ENCODE peak calls at places on chromosomes 12 and 14, in five cellular contexts. H, P, Q, T and Z are unnamed samples.
A peak's percentile ranks its signal among the peaks of the same experiment; 100 is the strongest.

GRCh38 chr12:86234309-86234708 is 21.9 kb downstream of the MGAT4C start:
- DNase-seq in P (no peak), Q (peak; percentile 26), T (no peak), H (no peak), Z (no peak)

GRCh38 chr12:58575281-58575680 is 345.0 kb downstream of the LRIG3 start:
- DNase-seq in Q (peak; percentile 63), T (no peak), P (peak; percentile 34), H (peak; percentile 95), Z (no peak)

GRCh38 chr12:66132408-66132807 is 1.9 kb upstream of the LLPH start:
- DNase-seq in H (peak; percentile 35), Q (peak; percentile 89), T (no peak), P (peak; percentile 39), Z (no peak)

GRCh38 chr12:66236969-66237368 is 48.0 kb downstream of the IRAK3 start:
- DNase-seq in Q (no peak), H (no peak), P (no peak), T (no peak), Z (no peak)

GRCh38 chr14:32449640-32450039 is 120.5 kb downstream of the AKAP6 start:
- DNase-seq in Q (no peak), H (no peak), P (no peak), T (no peak), Z (no peak)

GRCh38 chr12:131000000-131000486 is 46.3 kb downstream of the ADGRD1 start:
- DNase-seq in H (no peak), T (no peak), Q (no peak), P (no peak), Z (no peak)

GRCh38 chr12:97552410-97553050 is 89.9 kb downstream of the RMST start:
- DNase-seq in Q (peak; percentile 26), H (no peak), P (no peak), T (no peak), Z (no peak)

GRCh38 chr12:32522322-32523221 is 123.2 kb downstream of the FGD4 start:
- DNase-seq in Q (no peak), T (no peak), H (no peak), P (no peak), Z (no peak)

GRCh38 chr12:127450822-127451221 is 816.1 kb upstream of the TMEM132C start:
- DNase-seq in Q (no peak), T (no peak), P (no peak), H (peak; percentile 3), Z (no peak)

GRCh38 chr14:94679941-94680340 is 67.8 kb downstream of the SERPINA3 start:
- DNase-seq in T (no peak), P (no peak), H (no peak), Q (no peak), Z (no peak)

GRCh38 chr12:122126713-122127597 is 47.1 kb downstream of the IL31 start:
- DNase-seq in T (no peak), H (no peak), P (peak; percentile 46), Q (no peak), Z (no peak)

GRCh38 chr12:29043069-29043468 is 106.0 kb upstream of the FAR2 start:
- DNase-seq in T (no peak), P (peak; percentile 96), H (peak; percentile 52), Q (peak; percentile 23), Z (no peak)
- H3K4me3 ChIP-seq in T (no peak overlapping the region), P (no peak overlapping the region), H (no peak overlapping the region), Q (no peak overlapping the region), Z (no peak overlapping the region)

GRCh38 chr14:22819191-22819988 is 4.2 kb upstream of the SLC7A7 start:
- DNase-seq in Q (peak; percentile 97), P (peak; percentile 33), T (no peak), H (peak; percentile 85), Z (no peak)

GRCh38 chr14:22822017-22822618 is 6.9 kb upstream of the SLC7A7 start:
- DNase-seq in T (no peak), Q (no peak), P (no peak), H (no peak), Z (no peak)

GRCh38 chr14:22822619-22823551 is 6.8 kb upstream of the MRPL52 start:
- DNase-seq in T (peak; percentile 81), Q (peak; percentile 89), P (peak; percentile 89), H (peak; percentile 91), Z (peak; percentile 65)

GRCh38 chr14:22821193-22822016 is 6.2 kb upstream of the SLC7A7 start:
- DNase-seq in T (no peak), Q (peak; percentile 78), H (no peak), P (no peak), Z (no peak)

DNA sequence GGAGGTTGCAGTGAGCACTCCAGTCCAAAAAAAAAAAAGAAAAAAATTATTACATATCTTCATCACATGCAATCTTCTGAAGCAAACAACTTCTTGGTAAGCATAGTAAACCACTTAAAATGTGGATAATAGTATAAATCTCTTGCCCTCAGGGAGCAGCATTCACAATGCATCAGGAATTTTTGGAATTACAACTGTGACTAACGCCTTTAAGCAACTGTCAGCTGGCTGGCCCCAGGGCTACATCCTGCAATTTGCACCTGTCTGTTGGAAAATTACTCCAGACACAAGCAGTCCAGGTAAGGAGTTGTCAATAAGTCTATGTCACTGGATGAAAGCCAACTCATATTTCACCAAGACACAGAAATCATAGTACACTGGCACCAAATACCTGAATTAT is 5.5 kb upstream of the SLC7A7 start:
- DNase-seq in H (no peak), T (no peak), Q (peak; percentile 40), P (peak; percentile 75), Z (no peak)
- H3K27ac ChIP-seq in H (no peak overlapping the region), T (no peak overlapping the region), Q (peak overlapping the region; percentile 63), P (no peak overlapping the region), Z (no peak overlapping the region)

DNA sequence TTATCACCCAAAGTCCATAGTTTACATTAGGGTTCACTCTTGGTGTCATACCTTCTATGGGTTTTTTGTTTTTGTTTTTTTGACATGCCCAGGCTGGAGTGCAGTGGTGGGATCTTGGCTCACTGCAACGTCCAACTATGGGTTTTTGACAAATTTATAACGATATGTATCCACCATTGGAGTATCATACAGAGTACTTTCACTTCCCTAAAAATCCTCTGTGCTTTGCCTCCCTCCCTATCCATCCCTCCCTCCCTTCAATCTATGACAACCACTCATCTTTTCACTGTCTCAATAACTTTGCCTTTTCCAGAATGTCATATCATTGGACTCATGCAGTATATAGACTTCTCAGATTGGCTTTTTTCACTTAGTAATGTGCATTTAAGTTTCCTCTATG is 139.0 kb upstream of the CCDC198 start:
- DNase-seq in T (no peak), H (no peak), P (no peak), Q (no peak), Z (no peak)
- H3K36me3 ChIP-seq in T (no peaks in the 10 kb centered on the region), H (no peaks in the 10 kb centered on the region), P (no peaks in the 10 kb centered on the region), Q (no peaks in the 10 kb centered on the region), Z (no peaks in the 10 kb centered on the region)

GRCh38 chr12:48010366-48010970 is 6.2 kb upstream of the COL2A1 start:
- DNase-seq in P (no peak), T (no peak), H (no peak), Q (no peak), Z (no peak)
- H3K4me3 ChIP-seq in P (no peak overlapping the region), T (no peak overlapping the region), H (no peak overlapping the region), Q (no peak overlapping the region), Z (no peak overlapping the region)

GRCh38 chr12:1519642-1520041 is 74.7 kb downstream of the FBXL14 start:
- DNase-seq in Q (no peak), P (no peak), H (no peak), T (no peak), Z (no peak)
- H3K27ac ChIP-seq in Q (peak overlapping the region; percentile 24), P (peak overlapping the region; percentile 31), H (no peak overlapping the region), T (no peak overlapping the region), Z (no peak overlapping the region)

GRCh38 chr12:103955811-103956514 is 9.7 kb upstream of the TDG start:
- DNase-seq in Q (peak; percentile 26), T (no peak), P (no peak), H (no peak), Z (no peak)
- H3K36me3 ChIP-seq in Q (peaks cover 38% of the 10 kb centered on the region), T (peaks cover 6% of the 10 kb centered on the region), P (peaks cover 31% of the 10 kb centered on the region), H (peaks cover 6% of the 10 kb centered on the region), Z (peaks cover 20% of the 10 kb centered on the region)

GRCh38 chr12:52010692-52011601 is 4.2 kb downstream of the TAMALIN start:
- DNase-seq in Q (no peak), H (no peak), T (no peak), P (no peak), Z (no peak)
- H3K4me3 ChIP-seq in Q (peak overlapping the region; percentile 68), H (peak overlapping the region; percentile 39), T (peak overlapping the region; percentile 43), P (no peak overlapping the region), Z (no peak overlapping the region)

DNA sequence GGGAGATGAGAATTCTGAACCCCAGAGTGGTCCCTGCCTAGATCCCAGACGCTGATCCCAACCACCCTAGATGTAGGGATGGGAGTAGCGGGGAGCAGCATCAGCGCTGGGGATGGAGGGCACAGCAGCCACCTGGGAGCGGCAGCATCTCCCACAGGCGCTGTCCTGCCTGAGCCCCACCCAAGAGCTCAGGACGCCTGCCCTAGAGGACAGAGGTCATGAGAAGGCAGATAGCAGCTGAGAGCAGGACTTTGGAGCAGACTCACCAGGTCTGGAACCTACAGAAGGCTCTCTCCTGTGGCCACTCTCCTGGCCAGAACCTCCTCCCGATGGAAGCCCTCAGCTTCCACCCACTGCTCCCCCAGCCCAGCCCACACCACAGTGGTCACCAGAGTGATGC is 7.2 kb downstream of the CCDC85C start:
- DNase-seq in H (no peak), T (no peak), P (no peak), Q (no peak), Z (no peak)
- H3K27ac ChIP-seq in H (no peak overlapping the region), T (no peak overlapping the region), P (no peak overlapping the region), Q (no peak overlapping the region), Z (no peak overlapping the region)

GRCh38 chr12:124338448-124338847 is 43.6 kb downstream of the RFLNA start:
- DNase-seq in T (no peak), P (no peak), H (no peak), Q (no peak), Z (no peak)

GRCh38 chr12:124340080-124340900 is 45.4 kb downstream of the RFLNA start:
- DNase-seq in Q (no peak), T (no peak), P (no peak), H (no peak), Z (no peak)

GRCh38 chr12:124338876-124339603 is 44.1 kb downstream of the RFLNA start:
- DNase-seq in T (no peak), Q (no peak), H (no peak), P (no peak), Z (no peak)

GRCh38 chr12:124344526-124344925 is 49.6 kb downstream of the RFLNA start:
- DNase-seq in T (no peak), H (no peak), P (no peak), Q (no peak), Z (no peak)

DNA sequence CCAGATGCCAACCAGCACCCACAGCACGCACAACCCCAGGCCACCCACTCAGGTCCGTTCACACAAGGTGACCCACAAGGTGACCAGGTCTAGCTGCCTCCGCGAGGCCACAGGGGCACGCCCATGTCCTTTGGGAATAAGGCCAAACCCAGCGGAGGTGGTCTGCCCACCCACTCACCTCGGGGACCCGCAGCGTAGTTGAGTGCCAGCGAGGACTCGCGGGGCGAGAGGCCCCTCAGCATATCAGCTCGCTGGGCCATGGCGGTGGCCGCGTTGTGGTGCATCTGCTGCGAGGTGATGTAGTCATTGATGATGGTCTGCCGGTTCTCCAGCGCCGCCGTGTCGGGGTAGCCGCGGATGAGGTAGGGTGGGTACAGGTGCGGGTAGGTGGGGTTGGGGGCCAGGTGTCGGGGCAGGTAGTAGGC is 46.8 kb downstream of the RFLNA start:
- DNase-seq in T (no peak), P (no peak), Q (no peak), H (no peak), Z (no peak)
- H3K36me3 ChIP-seq in T (peaks cover 12% of the 10 kb centered on the region), P (peaks cover 72% of the 10 kb centered on the region), Q (peaks cover 75% of the 10 kb centered on the region), H (peaks cover 31% of the 10 kb centered on the region), Z (peaks cover 45% of the 10 kb centered on the region)